ENCODE peak calls at places on chromosomes 12 and 14, in five cellular contexts. One of them, this sample, is unnamed.

GRCh38 chr14:61474021-61474420 is 152.6 kb downstream of the PRKCH start:
- DNase-seq in RCC 7860: no peak
- DNase-seq in GM06990: no peak
- DNase-seq in ACHN: no peak
- DNase-seq in fibroblast of lung: no peak
- DNase-seq in this sample: no peak

GRCh38 chr12:81668475-81668874 is 90.7 kb downstream of the PPFIA2 start:
- DNase-seq in RCC 7860: peak; percentile 86
- DNase-seq in GM06990: no peak
- DNase-seq in ACHN: peak; percentile 79
- DNase-seq in fibroblast of lung: peak; percentile 80
- DNase-seq in this sample: no peak

GRCh38 chr12:120079352-120080042 is 37.1 kb downstream of the RAB35 start:
- DNase-seq in RCC 7860: no peak
- DNase-seq in GM06990: no peak
- DNase-seq in ACHN: peak; percentile 45
- DNase-seq in fibroblast of lung: no peak
- DNase-seq in this sample: no peak

GRCh38 chr14:93759781-93760307 is 28.4 kb downstream of the PRIMA1 start:
- DNase-seq in RCC 7860: no peak
- DNase-seq in GM06990: no peak
- DNase-seq in ACHN: no peak
- DNase-seq in fibroblast of lung: no peak
- DNase-seq in this sample: no peak

GRCh38 chr12:94046626-94047410 is 101.6 kb upstream of the PLXNC1 start:
- DNase-seq in RCC 7860: no peak
- DNase-seq in GM06990: no peak
- DNase-seq in ACHN: no peak
- DNase-seq in fibroblast of lung: no peak
- DNase-seq in this sample: no peak

GRCh38 chr12:12590961-12591360 is 20.7 kb upstream of the CREBL2 start:
- DNase-seq in RCC 7860: no peak
- DNase-seq in GM06990: no peak
- DNase-seq in ACHN: no peak
- DNase-seq in fibroblast of lung: no peak
- DNase-seq in this sample: no peak

GRCh38 chr12:14854586-14855163 is 11.3 kb upstream of the ART4 start:
- DNase-seq in RCC 7860: no peak
- DNase-seq in GM06990: no peak
- DNase-seq in ACHN: no peak
- DNase-seq in fibroblast of lung: peak; percentile 75
- DNase-seq in this sample: peak; percentile 17

GRCh38 chr12:132279184-132279889 is 50.1 kb downstream of the GALNT9 start:
- DNase-seq in RCC 7860: no peak
- DNase-seq in GM06990: no peak
- DNase-seq in ACHN: no peak
- DNase-seq in fibroblast of lung: peak; percentile 31
- DNase-seq in this sample: no peak

GRCh38 chr12:26122681-26123481 is 2.0 kb downstream of the BHLHE41 start:
- DNase-seq in RCC 7860: peak; percentile 49
- DNase-seq in GM06990: peak; percentile 51
- DNase-seq in ACHN: peak; percentile 84
- DNase-seq in fibroblast of lung: peak; percentile 79
- DNase-seq in this sample: peak; percentile 54

GRCh38 chr12:110002691-110003515 is 3.7 kb downstream of the ANKRD13A start:
- DNase-seq in RCC 7860: no peak
- DNase-seq in GM06990: no peak
- DNase-seq in ACHN: no peak
- DNase-seq in fibroblast of lung: peak; percentile 43
- DNase-seq in this sample: no peak

GRCh38 chr14:96263347-96264199 is 7.6 kb downstream of the BDKRB1 start:
- DNase-seq in RCC 7860: no peak
- DNase-seq in GM06990: no peak
- DNase-seq in ACHN: no peak
- DNase-seq in fibroblast of lung: peak; percentile 66
- DNase-seq in this sample: no peak

GRCh38 chr14:90844321-90844720 is 28.1 kb upstream of the TTC7B start:
- DNase-seq in RCC 7860: no peak
- DNase-seq in GM06990: no peak
- DNase-seq in ACHN: no peak
- DNase-seq in fibroblast of lung: no peak
- DNase-seq in this sample: no peak

GRCh38 chr14:50835280-50835679 is 4.3 kb upstream of the NIN start:
- DNase-seq in RCC 7860: peak; percentile 42
- DNase-seq in GM06990: peak; percentile 50
- DNase-seq in ACHN: no peak
- DNase-seq in fibroblast of lung: no peak
- DNase-seq in this sample: no peak

GRCh38 chr14:75422169-75422568 is 5.7 kb upstream of the JDP2 start:
- DNase-seq in RCC 7860: peak; percentile 50
- DNase-seq in GM06990: no peak
- DNase-seq in ACHN: peak; percentile 45
- DNase-seq in fibroblast of lung: peak; percentile 66
- DNase-seq in this sample: no peak

GRCh38 chr14:68384335-68384734 is 408.5 kb downstream of the ZFP36L1 start:
- DNase-seq in RCC 7860: no peak
- DNase-seq in GM06990: no peak
- DNase-seq in ACHN: no peak
- DNase-seq in fibroblast of lung: peak; percentile 57
- DNase-seq in this sample: no peak

GRCh38 chr14:96797943-96798349 is 764 bp downstream of the VRK1 start:
- DNase-seq in RCC 7860: no peak
- DNase-seq in GM06990: no peak
- DNase-seq in ACHN: no peak
- DNase-seq in fibroblast of lung: no peak
- DNase-seq in this sample: peak; percentile 20

GRCh38 chr14:33529773-33530172 is 421.1 kb downstream of the EGLN3 start:
- DNase-seq in RCC 7860: no peak
- DNase-seq in GM06990: no peak
- DNase-seq in ACHN: no peak
- DNase-seq in fibroblast of lung: no peak
- DNase-seq in this sample: no peak

This sample was measured in GM10248.